ENCODE peak calls at places on chromosomes 6 and 20, in five cellular contexts. A, N, X, T and S are unnamed samples.

GRCh38 chr20:17654649-17655285 is 27.3 kb downstream of the RRBP1 start:
- DNase-seq in T (peak; percentile 71), X (peak; percentile 52), A (no peak), N (no peak), S (peak; percentile 58)

GRCh38 chr6:147449405-147450161 is 58.9 kb upstream of the SAMD5 start:
- DNase-seq in A (no peak), X (no peak), T (no peak), N (no peak), S (no peak)

GRCh38 chr6:81744136-81744535 is 8.3 kb downstream of the TENT5A start:
- DNase-seq in A (no peak), T (no peak), X (no peak), N (no peak), S (no peak)

GRCh38 chr20:10177326-10177725 is 41.3 kb upstream of the SNAP25 start:
- DNase-seq in T (no peak), N (no peak), X (peak; percentile 58), A (no peak), S (no peak)

GRCh38 chr6:44096615-44097014 is 30.6 kb downstream of the MRPL14 start:
- DNase-seq in A (peak; percentile 60), T (peak; percentile 85), X (peak; percentile 72), N (peak; percentile 61), S (peak; percentile 85)

GRCh38 chr6:137494967-137495595 is 887 bp upstream of the OLIG3 start:
- DNase-seq in N (no peak), T (no peak), X (no peak), A (no peak), S (no peak)

GRCh38 chr6:31203345-31203979 is 33.0 kb upstream of the POU5F1 start:
- DNase-seq in A (peak; percentile 74), N (peak; percentile 85), X (peak; percentile 71), T (peak; percentile 94), S (peak; percentile 66)

GRCh38 chr6:22248513-22249308 is 48.1 kb downstream of the PRL start:
- DNase-seq in T (peak; percentile 38), X (peak; percentile 83), N (no peak), A (no peak), S (no peak)

GRCh38 chr6:41372526-41373366 is 37.3 kb downstream of the NCR2 start:
- DNase-seq in T (no peak), X (no peak), N (no peak), A (no peak), S (no peak)

GRCh38 chr6:7468382-7469081 is 72.9 kb upstream of the DSP start:
- DNase-seq in T (peak; percentile 87), X (peak; percentile 66), A (peak; percentile 18), N (peak; percentile 54), S (no peak)

GRCh38 chr20:42957014-42957694 is 232.6 kb downstream of the PTPRT start:
- DNase-seq in A (no peak), N (no peak), X (no peak), T (no peak), S (no peak)

GRCh38 chr20:61295726-61296628 is 43.9 kb downstream of the CDH4 start:
- DNase-seq in T (no peak), X (no peak), A (no peak), N (peak; percentile 36), S (no peak)

GRCh38 chr6:11384531-11385309 is 152.3 kb upstream of the NEDD9 start:
- DNase-seq in T (peak; percentile 44), N (no peak), A (no peak), X (peak; percentile 12), S (no peak)

GRCh38 chr6:87755697-87756671 is 54.0 kb upstream of the AKIRIN2 start:
- DNase-seq in X (peak; percentile 17), T (peak; percentile 73), N (peak; percentile 52), A (no peak), S (no peak)

GRCh38 chr6:65566117-65566516 is 140.9 kb downstream of the EYS start:
- DNase-seq in T (no peak), A (no peak), N (no peak), X (no peak), S (no peak)

GRCh38 chr6:156943816-156944215 is 166.6 kb downstream of the ARID1B start:
- DNase-seq in T (peak; percentile 73), N (no peak), X (no peak), A (no peak), S (no peak)

GRCh38 chr20:56212071-56212470 is 36.5 kb upstream of the MC3R start:
- DNase-seq in X (no peak), T (no peak), A (no peak), N (no peak), S (no peak)

GRCh38 chr6:35719830-35720733 is 16.8 kb upstream of the ARMC12 start:
- DNase-seq in T (no peak), X (peak; percentile 47), N (no peak), A (no peak), S (peak; percentile 32)

GRCh38 chr20:2801459-2801728 is 967 bp upstream of the CPXM1 start:
- DNase-seq in N (no peak), X (no peak), A (no peak), T (no peak), S (no peak)

GRCh38 chr6:97289332-97289731 is 6.3 kb upstream of the MMS22L start:
- DNase-seq in X (no peak), T (no peak), A (no peak), N (no peak), S (no peak)

GRCh38 chr20:61835301-61835700 is 230.4 kb downstream of the TAF4 start:
- DNase-seq in T (no peak), X (no peak), N (no peak), A (no peak), S (no peak)

GRCh38 chr20:32359633-32360332 is 1.7 kb downstream of the ASXL1 start:
- DNase-seq in T (peak; percentile 69), X (peak; percentile 31), A (no peak), N (peak; percentile 42), S (peak; percentile 42)

GRCh38 chr6:24933868-24934401 is 1.8 kb downstream of the RIPOR2 start:
- DNase-seq in N (no peak), A (peak; percentile 57), X (no peak), T (peak; percentile 19), S (peak; percentile 39)

GRCh38 chr6:28811873-28812272 is 111.9 kb downstream of the TRIM27 start:
- DNase-seq in X (peak; percentile 27), N (peak; percentile 53), A (no peak), T (no peak), S (no peak)

GRCh38 chr6:31826793-31827285 is 699 bp upstream of the HSPA1B start:
- DNase-seq in T (peak; percentile 91), N (no peak), X (no peak), A (no peak), S (peak; percentile 92)

GRCh38 chr20:10047427-10047826 is 12.6 kb downstream of the ANKEF1 start:
- DNase-seq in T (peak; percentile 4), N (no peak), X (peak; percentile 1), A (no peak), S (no peak)

GRCh38 chr6:82875573-82876185 is 190.0 kb downstream of the UBE3D start:
- DNase-seq in T (peak; percentile 90), X (peak; percentile 91), A (peak; percentile 85), N (peak; percentile 93), S (no peak)

GRCh38 chr6:170459451-170459850 is 93.7 kb downstream of the PSMB1 start:
- DNase-seq in N (peak; percentile 24), T (peak; percentile 71), X (peak; percentile 68), A (no peak), S (no peak)

GRCh38 chr6:105500693-105501092 is 97.8 kb upstream of the PREP start:
- DNase-seq in T (no peak), A (no peak), X (no peak), N (no peak), S (no peak)

GRCh38 chr20:48774696-48775095 is 53.1 kb downstream of the PREX1 start:
- DNase-seq in T (no peak), X (no peak), A (no peak), N (no peak), S (no peak)

GRCh38 chr6:35185302-35185681 is 28.5 kb upstream of the SCUBE3 start:
- DNase-seq in N (no peak), A (no peak), X (peak; percentile 51), T (peak; percentile 75), S (no peak)

GRCh38 chr20:51890003-51890402 is 87.7 kb upstream of the SALL4 start:
- DNase-seq in T (no peak), N (no peak), A (no peak), X (no peak), S (no peak)
- H3K9ac ChIP-seq in T (no peak overlapping the region), N (no peak overlapping the region), A (no peak overlapping the region), X (no peak overlapping the region), S (no peak overlapping the region)

GRCh38 chr6:20572940-20573339 is 38.7 kb downstream of the CDKAL1 start:
- DNase-seq in X (peak; percentile 63), N (peak; percentile 25), A (no peak), T (peak; percentile 80), S (no peak)

GRCh38 chr6:20574355-20574754 is 40.1 kb downstream of the CDKAL1 start:
- DNase-seq in A (no peak), X (no peak), T (no peak), N (no peak), S (no peak)

GRCh38 chr6:20577280-20577679 is 43.0 kb downstream of the CDKAL1 start:
- DNase-seq in N (no peak), A (no peak), T (no peak), X (no peak), S (no peak)

GRCh38 chr6:20575691-20576451 is 41.6 kb downstream of the CDKAL1 start:
- DNase-seq in T (no peak), X (no peak), N (no peak), A (no peak), S (no peak)

GRCh38 chr6:20575125-20575524 is 40.9 kb downstream of the CDKAL1 start:
- DNase-seq in X (no peak), N (no peak), A (no peak), T (no peak), S (peak; percentile 25)
- H3K9ac ChIP-seq in X (no peak overlapping the region), N (no peak overlapping the region), A (no peak overlapping the region), T (no peak overlapping the region), S (no peak overlapping the region)

GRCh38 chr20:37417857-37418501 is 72.0 kb downstream of the SRC start:
- DNase-seq in A (no peak), N (no peak), X (peak; percentile 29), T (peak; percentile 53), S (no peak)
- H3K9ac ChIP-seq in A (no peak overlapping the region), N (no peak overlapping the region), X (no peak overlapping the region), T (no peak overlapping the region), S (no peak overlapping the region)

GRCh38 chr6:158018851-158019361 is 37.2 kb downstream of the SYNJ2 start:
- DNase-seq in N (no peak), A (no peak), T (peak; percentile 53), X (peak; percentile 85), S (no peak)

GRCh38 chr6:158016571-158017383 is 35.1 kb downstream of the SYNJ2 start:
- DNase-seq in X (no peak), A (no peak), T (peak; percentile 54), N (no peak), S (no peak)

GRCh38 chr6:158019416-158019815 is 37.8 kb downstream of the SYNJ2 start:
- DNase-seq in A (no peak), T (no peak), X (no peak), N (no peak), S (no peak)

GRCh38 chr6:158017621-158018369 is 36.1 kb downstream of the SYNJ2 start:
- DNase-seq in N (no peak), X (no peak), A (no peak), T (no peak), S (no peak)

DNA sequence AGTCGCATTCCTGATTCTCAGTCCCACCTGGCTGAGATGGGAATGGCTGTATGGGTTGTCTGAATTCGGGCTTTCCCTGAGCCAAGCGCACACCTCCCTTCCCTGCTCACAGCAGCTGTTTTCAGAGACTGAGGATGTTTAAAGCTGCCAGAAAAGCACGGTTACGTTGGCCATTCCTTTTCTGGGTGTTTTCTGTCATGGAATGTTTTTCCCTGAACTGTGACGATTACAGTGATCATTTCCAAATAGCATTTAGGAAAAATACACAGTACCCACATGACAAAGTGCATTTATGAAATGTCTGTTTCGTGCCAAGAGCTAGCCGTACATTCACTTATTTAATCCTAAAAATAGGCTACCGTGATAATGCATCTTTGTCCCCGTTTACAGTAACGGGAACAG is 36.7 kb downstream of the SYNJ2 start:
- DNase-seq in A (no peak), N (no peak), T (no peak), X (peak; percentile 90), S (no peak)
- H3K9ac ChIP-seq in A (no peak overlapping the region), N (no peak overlapping the region), T (no peak overlapping the region), X (peak overlapping the region; percentile 18), S (no peak overlapping the region)